ENCODE peak calls at places on chromosomes 1 and 21, in four cellular contexts. C is dermis blood vessel endothelial cell; X is stimulated activated CD4-positive, alpha-beta T cell treated with anti-CD3 and anti-CD28 coated beads, Interleukin-4, amount 100 ng/mL, for 4 hours; D is GM04504. W is an unnamed sample.

GRCh38 chr1:162056043-162056442 is 13.4 kb upstream of the NOS1AP start:
- DNase-seq in D (peak), X (peak), C (peak), W (peak)

GRCh38 chr1:198657550-198658064 is 18.8 kb downstream of the PTPRC start:
- DNase-seq in X (no peak), C (peak), D (peak), W (peak)

GRCh38 chr1:99266731-99267130 is 2.4 kb downstream of the PLPPR4 start:
- DNase-seq in C (no peak), X (no peak), D (peak), W (no peak)

GRCh38 chr1:89081005-89081404 is 16.0 kb upstream of the GBP1 start:
- DNase-seq in C (peak), D (no peak), X (no peak), W (peak)

GRCh38 chr1:248906741-248907661 is 966 bp downstream of the PGBD2 start:
- DNase-seq in D (no peak), C (peak), X (no peak), W (no peak)

GRCh38 chr21:34345892-34346291 is 17.9 kb upstream of the KCNE2 start:
- DNase-seq in X (no peak), C (no peak), D (no peak), W (no peak)

GRCh38 chr21:43301424-43302355 is 125.2 kb downstream of the SIK1 start:
- DNase-seq in D (no peak), C (no peak), X (no peak), W (no peak)

GRCh38 chr1:76256289-76257223 is 182.0 kb downstream of the ST6GALNAC3 start:
- DNase-seq in C (peak), X (no peak), D (no peak), W (no peak)

GRCh38 chr1:121516279-121516967 is 331.6 kb downstream of the SRGAP2C start:
- DNase-seq in C (no peak), D (no peak), X (no peak), W (no peak)

GRCh38 chr1:53557830-53558784 is 98.9 kb downstream of the DMRTB1 start:
- DNase-seq in X (no peak), D (no peak), C (no peak), W (no peak)

GRCh38 chr1:17523487-17524029 is 15.9 kb upstream of the ARHGEF10L start:
- DNase-seq in C (no peak), D (no peak), X (no peak), W (no peak)

GRCh38 chr1:25874635-25875153 is 814 bp downstream of the PAQR7 start:
- DNase-seq in D (no peak), X (no peak), C (no peak), W (no peak)

GRCh38 chr1:56409112-56409691 is 170.2 kb downstream of the PLPP3 start:
- DNase-seq in X (no peak), C (peak), D (no peak), W (no peak)

GRCh38 chr1:36155560-36156328 is at the start of gene MAP7D1:
- DNase-seq in C (peak), D (peak), X (peak), W (no peak)

GRCh38 chr1:22861764-22862440 is 110.8 kb downstream of the LACTBL1 start:
- DNase-seq in C (peak), D (no peak), X (no peak), W (peak)